ENCODE peak calls at places on chromosomes 2 and 18, in six cellular contexts. One of them, this sample, is unnamed.

GRCh38 chr18:56296381-56296780 is 342.0 kb downstream of the TXNL1 start:
- DNase-seq in choroid plexus epithelial cell: no peak
- DNase-seq in cardiac fibroblast: no peak
- DNase-seq in WTC11: no peak
- DNase-seq in H1: no peak
- DNase-seq in AG10803: no peak
- DNase-seq in this sample: no peak

GRCh38 chr2:10059552-10060335 is 16.4 kb downstream of the KLF11 start:
- DNase-seq in cardiac fibroblast: no peak
- DNase-seq in WTC11: no peak
- DNase-seq in AG10803: no peak
- DNase-seq in H1: no peak
- DNase-seq in choroid plexus epithelial cell: no peak
- DNase-seq in this sample: no peak

GRCh38 chr2:198441246-198441645 is 636.9 kb downstream of the PLCL1 start:
- DNase-seq in WTC11: no peak
- DNase-seq in H1: no peak
- DNase-seq in cardiac fibroblast: no peak
- DNase-seq in choroid plexus epithelial cell: no peak
- DNase-seq in AG10803: peak
- DNase-seq in this sample: no peak

GRCh38 chr2:112834379-112835014 is 2.1 kb downstream of the IL1B start:
- DNase-seq in choroid plexus epithelial cell: peak
- DNase-seq in WTC11: no peak
- DNase-seq in AG10803: no peak
- DNase-seq in cardiac fibroblast: peak
- DNase-seq in H1: no peak
- DNase-seq in this sample: no peak

GRCh38 chr2:88711331-88711730 is 19.9 kb downstream of the RPIA start:
- DNase-seq in WTC11: no peak
- DNase-seq in cardiac fibroblast: no peak
- DNase-seq in H1: no peak
- DNase-seq in AG10803: no peak
- DNase-seq in choroid plexus epithelial cell: no peak
- DNase-seq in this sample: no peak

GRCh38 chr2:219124379-219125110 is 36.1 kb downstream of the NHEJ1 start:
- DNase-seq in WTC11: no peak
- DNase-seq in cardiac fibroblast: peak
- DNase-seq in choroid plexus epithelial cell: peak
- DNase-seq in AG10803: peak
- DNase-seq in H1: no peak
- DNase-seq in this sample: no peak

GRCh38 chr2:223000872-223001825 is 50.8 kb upstream of the KCNE4 start:
- DNase-seq in cardiac fibroblast: no peak
- DNase-seq in WTC11: no peak
- DNase-seq in H1: no peak
- DNase-seq in choroid plexus epithelial cell: no peak
- DNase-seq in AG10803: no peak
- DNase-seq in this sample: no peak

GRCh38 chr18:58231930-58232329 is 187.9 kb downstream of the NEDD4L start:
- DNase-seq in H1: no peak
- DNase-seq in WTC11: no peak
- DNase-seq in cardiac fibroblast: no peak
- DNase-seq in AG10803: no peak
- DNase-seq in choroid plexus epithelial cell: peak
- DNase-seq in this sample: no peak

GRCh38 chr2:148998162-148998830 is 40.2 kb upstream of the LYPD6B start:
- DNase-seq in cardiac fibroblast: no peak
- DNase-seq in choroid plexus epithelial cell: no peak
- DNase-seq in AG10803: no peak
- DNase-seq in WTC11: no peak
- DNase-seq in H1: no peak
- DNase-seq in this sample: no peak

GRCh38 chr18:48961547-48961946 is 10.8 kb upstream of the SMAD7 start:
- DNase-seq in H1: no peak
- DNase-seq in WTC11: no peak
- DNase-seq in cardiac fibroblast: no peak
- DNase-seq in AG10803: no peak
- DNase-seq in choroid plexus epithelial cell: peak
- DNase-seq in this sample: no peak

GRCh38 chr2:112077814-112078213 is 22.7 kb downstream of the TMEM87B start:
- DNase-seq in WTC11: peak
- DNase-seq in H1: no peak
- DNase-seq in cardiac fibroblast: peak
- DNase-seq in choroid plexus epithelial cell: no peak
- DNase-seq in AG10803: no peak
- DNase-seq in this sample: no peak

GRCh38 chr2:142165790-142166189 is 35.0 kb upstream of the LRP1B start:
- DNase-seq in H1: no peak
- DNase-seq in cardiac fibroblast: peak
- DNase-seq in choroid plexus epithelial cell: peak
- DNase-seq in WTC11: peak
- DNase-seq in AG10803: peak
- DNase-seq in this sample: no peak
- TF ChIP-seq CTCF in H1: peak
- TF ChIP-seq CTCF in cardiac fibroblast: peak
- TF ChIP-seq CTCF in choroid plexus epithelial cell: peak
- TF ChIP-seq CTCF in WTC11: no peak
- TF ChIP-seq CTCF in AG10803: peak
- TF ChIP-seq CTCF in this sample: no peak

GRCh38 chr2:105653313-105653712 is 91.4 kb upstream of the NCK2 start:
- DNase-seq in AG10803: no peak
- DNase-seq in WTC11: no peak
- DNase-seq in cardiac fibroblast: no peak
- DNase-seq in choroid plexus epithelial cell: no peak
- DNase-seq in H1: no peak
- DNase-seq in this sample: no peak
- TF ChIP-seq CTCF in AG10803: no peak
- TF ChIP-seq CTCF in WTC11: no peak
- TF ChIP-seq CTCF in cardiac fibroblast: no peak
- TF ChIP-seq CTCF in choroid plexus epithelial cell: no peak
- TF ChIP-seq CTCF in H1: no peak
- TF ChIP-seq CTCF in this sample: no peak

GRCh38 chr2:176445831-176446433 is 176.7 kb downstream of the MTX2 start:
- DNase-seq in WTC11: no peak
- DNase-seq in H1: no peak
- DNase-seq in cardiac fibroblast: no peak
- DNase-seq in AG10803: peak
- DNase-seq in choroid plexus epithelial cell: peak
- DNase-seq in this sample: no peak
- TF ChIP-seq CTCF in WTC11: no peak
- TF ChIP-seq CTCF in H1: no peak
- TF ChIP-seq CTCF in cardiac fibroblast: peak
- TF ChIP-seq CTCF in AG10803: no peak
- TF ChIP-seq CTCF in choroid plexus epithelial cell: peak
- TF ChIP-seq CTCF in this sample: no peak

GRCh38 chr2:2696341-2697132 is 365.5 kb upstream of the MYT1L start:
- DNase-seq in cardiac fibroblast: no peak
- DNase-seq in WTC11: no peak
- DNase-seq in AG10803: no peak
- DNase-seq in choroid plexus epithelial cell: no peak
- DNase-seq in H1: no peak
- DNase-seq in this sample: no peak

GRCh38 chr2:2701813-2702212 is 370.7 kb upstream of the MYT1L start:
- DNase-seq in WTC11: no peak
- DNase-seq in H1: no peak
- DNase-seq in choroid plexus epithelial cell: no peak
- DNase-seq in cardiac fibroblast: no peak
- DNase-seq in AG10803: no peak
- DNase-seq in this sample: no peak

GRCh38 chr2:2701176-2701781 is 370.2 kb upstream of the MYT1L start:
- DNase-seq in H1: no peak
- DNase-seq in AG10803: no peak
- DNase-seq in WTC11: no peak
- DNase-seq in cardiac fibroblast: no peak
- DNase-seq in choroid plexus epithelial cell: no peak
- DNase-seq in this sample: no peak

GRCh38 chr2:2699117-2699497 is 368.0 kb upstream of the MYT1L start:
- DNase-seq in AG10803: no peak
- DNase-seq in H1: no peak
- DNase-seq in cardiac fibroblast: no peak
- DNase-seq in WTC11: peak
- DNase-seq in choroid plexus epithelial cell: no peak
- DNase-seq in this sample: no peak

DNA sequence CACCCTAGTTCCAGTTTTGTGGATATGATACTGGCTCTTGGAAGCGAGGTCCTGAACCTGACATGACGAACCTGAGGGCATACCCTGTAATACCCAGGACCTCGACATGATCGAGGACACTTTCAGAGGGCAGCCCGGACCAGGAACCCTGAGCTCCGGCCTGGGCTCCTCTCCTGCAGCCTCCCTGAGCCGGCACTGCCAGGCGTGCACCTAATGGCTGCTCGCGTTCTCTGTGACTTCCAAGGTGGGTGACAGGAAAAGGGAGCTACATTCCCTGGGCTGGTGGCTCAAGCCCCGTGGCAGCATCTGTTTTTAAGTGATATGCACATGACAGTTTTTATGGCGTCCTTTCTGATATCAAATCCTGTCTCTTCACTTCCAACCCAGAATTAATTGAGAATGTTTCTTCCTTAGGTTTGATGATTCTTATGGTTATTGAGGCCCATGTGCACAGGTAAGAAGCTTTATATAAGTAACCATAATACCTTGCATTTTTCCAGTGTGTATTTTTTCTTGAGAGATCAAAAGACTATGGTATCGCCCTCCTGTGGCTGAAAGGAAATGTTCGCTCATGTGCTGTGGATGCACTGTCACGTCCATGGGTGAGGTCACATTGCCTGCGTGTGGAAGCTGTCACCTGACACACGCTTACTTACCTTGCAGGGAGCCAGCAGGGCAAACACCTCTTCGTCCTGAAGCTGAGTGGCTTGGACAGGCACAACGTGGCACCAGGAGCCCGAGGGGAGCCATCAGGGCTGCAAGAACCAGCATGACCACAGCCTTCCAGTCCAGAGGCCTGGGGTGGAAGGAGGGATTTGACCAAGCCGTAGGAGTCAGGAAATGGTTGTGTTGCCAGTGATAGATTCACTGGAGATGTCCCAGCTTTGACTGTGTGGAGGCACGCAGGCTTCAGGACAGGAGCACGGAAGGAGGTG is 367.4 kb upstream of the MYT1L start:
- DNase-seq in H1: no peak
- DNase-seq in WTC11: no peak
- DNase-seq in choroid plexus epithelial cell: peak
- DNase-seq in AG10803: no peak
- DNase-seq in cardiac fibroblast: no peak
- DNase-seq in this sample: no peak
- TF ChIP-seq CTCF in H1: peak
- TF ChIP-seq CTCF in WTC11: peak
- TF ChIP-seq CTCF in choroid plexus epithelial cell: no peak
- TF ChIP-seq CTCF in AG10803: no peak
- TF ChIP-seq CTCF in cardiac fibroblast: no peak
- TF ChIP-seq CTCF in this sample: no peak

GRCh38 chr2:210474776-210475175 is 1.8 kb downstream of the LANCL1 start:
- DNase-seq in AG10803: no peak
- DNase-seq in cardiac fibroblast: no peak
- DNase-seq in H1: no peak
- DNase-seq in choroid plexus epithelial cell: no peak
- DNase-seq in WTC11: no peak
- DNase-seq in this sample: no peak

GRCh38 chr2:210475726-210476125 is 833 bp downstream of the LANCL1 start:
- DNase-seq in AG10803: no peak
- DNase-seq in cardiac fibroblast: peak
- DNase-seq in WTC11: no peak
- DNase-seq in H1: no peak
- DNase-seq in choroid plexus epithelial cell: no peak
- DNase-seq in this sample: no peak

GRCh38 chr2:210478661-210479060 is 2.1 kb upstream of the LANCL1 start:
- DNase-seq in AG10803: no peak
- DNase-seq in choroid plexus epithelial cell: no peak
- DNase-seq in H1: no peak
- DNase-seq in cardiac fibroblast: no peak
- DNase-seq in WTC11: no peak
- DNase-seq in this sample: no peak

GRCh38 chr2:210477496-210477895 is 937 bp upstream of the LANCL1 start:
- DNase-seq in WTC11: peak
- DNase-seq in cardiac fibroblast: peak
- DNase-seq in H1: no peak
- DNase-seq in AG10803: peak
- DNase-seq in choroid plexus epithelial cell: peak
- DNase-seq in this sample: no peak

DNA sequence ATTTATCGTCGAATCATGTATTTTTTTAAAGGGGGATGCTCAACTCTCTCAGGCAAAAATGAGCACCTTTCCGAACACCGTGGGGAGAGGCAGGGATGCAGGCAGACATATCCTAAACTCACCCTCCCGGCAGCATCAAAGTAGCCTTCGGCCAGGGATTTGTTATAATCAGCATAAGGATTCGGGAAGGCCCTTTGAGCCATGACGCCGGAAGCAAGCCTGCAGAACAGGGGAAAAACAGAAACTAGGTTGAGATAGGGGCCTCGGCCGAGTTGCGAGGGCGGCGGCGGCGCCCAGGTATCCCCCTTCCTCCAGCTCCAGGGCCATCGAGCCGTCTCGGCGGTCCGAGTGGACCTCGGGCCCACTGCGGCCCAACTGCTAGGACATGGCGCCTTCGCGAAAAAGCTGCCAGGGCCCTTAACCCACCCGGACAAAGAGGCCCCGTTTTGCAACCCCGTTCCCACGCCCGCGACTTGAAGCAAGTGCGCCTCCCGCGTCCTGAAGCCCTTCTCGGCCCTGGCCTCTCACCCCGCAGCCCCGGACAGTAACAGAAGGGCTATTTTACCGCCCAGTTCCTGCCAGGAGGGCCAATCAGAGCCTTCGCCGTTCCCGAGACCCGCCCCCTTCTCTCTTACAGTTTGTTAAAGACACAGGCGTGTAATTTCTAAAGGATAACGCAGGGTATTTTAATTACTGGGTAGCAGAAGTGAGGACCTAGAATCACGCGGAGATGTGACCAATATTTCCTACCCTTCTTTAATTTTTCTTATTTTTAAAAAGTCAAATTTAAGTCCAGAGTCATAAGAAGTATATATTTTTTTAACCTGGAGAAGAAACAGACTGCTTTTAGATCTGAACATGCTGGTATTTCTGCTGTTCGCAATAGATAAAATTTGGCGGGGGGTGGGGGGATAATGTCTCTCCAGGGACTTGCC is at the start of gene LANCL1:
- DNase-seq in cardiac fibroblast: peak
- DNase-seq in WTC11: peak
- DNase-seq in H1: peak
- DNase-seq in AG10803: peak
- DNase-seq in choroid plexus epithelial cell: peak
- DNase-seq in this sample: peak
- TF ChIP-seq CTCF in cardiac fibroblast: no peak
- TF ChIP-seq CTCF in WTC11: no peak
- TF ChIP-seq CTCF in H1: no peak
- TF ChIP-seq CTCF in AG10803: no peak
- TF ChIP-seq CTCF in choroid plexus epithelial cell: no peak
- TF ChIP-seq CTCF in this sample: no peak

GRCh38 chr2:56102098-56102497 is 81.7 kb upstream of the CCDC85A start:
- DNase-seq in WTC11: no peak
- DNase-seq in choroid plexus epithelial cell: no peak
- DNase-seq in cardiac fibroblast: no peak
- DNase-seq in H1: no peak
- DNase-seq in AG10803: no peak
- DNase-seq in this sample: no peak
- TF ChIP-seq CTCF in WTC11: no peak
- TF ChIP-seq CTCF in choroid plexus epithelial cell: no peak
- TF ChIP-seq CTCF in cardiac fibroblast: no peak
- TF ChIP-seq CTCF in H1: no peak
- TF ChIP-seq CTCF in AG10803: no peak
- TF ChIP-seq CTCF in this sample: no peak

GRCh38 chr18:22332590-22332989 is 85.1 kb downstream of the CTAGE1 start:
- DNase-seq in cardiac fibroblast: no peak
- DNase-seq in AG10803: no peak
- DNase-seq in choroid plexus epithelial cell: peak
- DNase-seq in H1: peak
- DNase-seq in WTC11: peak
- DNase-seq in this sample: no peak
- TF ChIP-seq CTCF in cardiac fibroblast: no peak
- TF ChIP-seq CTCF in AG10803: no peak
- TF ChIP-seq CTCF in choroid plexus epithelial cell: peak
- TF ChIP-seq CTCF in H1: peak
- TF ChIP-seq CTCF in WTC11: peak
- TF ChIP-seq CTCF in this sample: no peak